ENCODE peak calls at places on chromosomes 7 and 10, in five cellular contexts. I is colonic mucosa, G is AG04450, P is LNCaP clone FGC, O is neural crest cell. R is an unnamed sample.

GRCh38 chr10:3077940-3078630 is 10.7 kb downstream of the PFKP start:
- DNase-seq in I (peak), G (no peak), P (no peak), O (no peak), R (no peak)

GRCh38 chr7:88927-89921 is 103.1 kb upstream of the FAM20C start:
- DNase-seq in I (no peak), G (no peak), P (no peak), O (no peak), R (no peak)

GRCh38 chr7:157876469-157877285 is 539.9 kb downstream of the DNAJB6 start:
- DNase-seq in I (no peak), G (no peak), P (no peak), O (no peak), R (no peak)

GRCh38 chr10:130863044-130863443 is 448.5 kb downstream of the TCERG1L start:
- DNase-seq in I (no peak), G (no peak), P (no peak), O (no peak), R (no peak)

GRCh38 chr10:66924674-66925345 is 1.0 kb upstream of the LRRTM3 start:
- DNase-seq in I (no peak), G (no peak), P (no peak), O (no peak), R (no peak)

GRCh38 chr10:98374176-98374969 is 40.6 kb downstream of the PYROXD2 start:
- DNase-seq in I (no peak), G (peak), P (no peak), O (no peak), R (no peak)

GRCh38 chr10:74474022-74474713 is 323.1 kb downstream of the ADK start:
- DNase-seq in I (no peak), G (no peak), P (no peak), O (no peak), R (no peak)

GRCh38 chr7:131254211-131254610 is 73.5 kb upstream of the MKLN1 start:
- DNase-seq in I (no peak), G (no peak), P (no peak), O (no peak), R (no peak)

GRCh38 chr7:100545636-100546128 is 6.7 kb downstream of the AGFG2 start:
- DNase-seq in I (no peak), G (peak), P (no peak), O (no peak), R (peak)

GRCh38 chr10:35580421-35580770 is 24.7 kb upstream of the GJD4 start:
- DNase-seq in I (no peak), G (no peak), P (no peak), O (no peak), R (no peak)

GRCh38 chr10:92688927-92689662 is 660 bp upstream of the HHEX start:
- DNase-seq in I (peak), G (no peak), P (no peak), O (peak), R (no peak)

GRCh38 chr10:649798-650690 is 39.4 kb downstream of the DIP2C start:
- DNase-seq in I (peak), G (peak), P (no peak), O (no peak), R (no peak)

GRCh38 chr7:94477878-94478277 is 31.7 kb upstream of the CASD1 start:
- DNase-seq in I (no peak), G (no peak), P (no peak), O (no peak), R (no peak)

GRCh38 chr10:4351723-4352565 is 474.1 kb upstream of the AKR1E2 start:
- DNase-seq in I (no peak), G (no peak), P (no peak), O (no peak), R (no peak)

GRCh38 chr7:26159243-26159642 is 7.2 kb downstream of the NFE2L3 start:
- DNase-seq in I (no peak), G (no peak), P (no peak), O (no peak), R (no peak)

GRCh38 chr10:31041011-31041410 is 9.3 kb upstream of the ZNF438 start:
- DNase-seq in I (no peak), G (no peak), P (no peak), O (no peak), R (no peak)

GRCh38 chr7:106327538-106328481 is 43.0 kb upstream of the NAMPT start:
- DNase-seq in I (no peak), G (no peak), P (no peak), O (no peak), R (no peak)

GRCh38 chr10:47087667-47088066 is 176.4 kb downstream of the PTPN20 start:
- DNase-seq in I (no peak), G (no peak), P (no peak), O (no peak), R (no peak)

GRCh38 chr7:157502701-157503111 is 165.9 kb downstream of the DNAJB6 start:
- DNase-seq in I (no peak), G (no peak), P (no peak), O (no peak), R (no peak)

GRCh38 chr10:68231106-68231901 is 609 bp downstream of the ATOH7 start:
- DNase-seq in I (peak), G (no peak), P (no peak), O (peak), R (peak)

GRCh38 chr7:148303295-148304013 is 287.1 kb upstream of the C7orf33 start:
- DNase-seq in I (peak), G (no peak), P (peak), O (no peak), R (no peak)

GRCh38 chr10:43795093-43795492 is 146.4 kb upstream of the ZNF32 start:
- DNase-seq in I (no peak), G (no peak), P (no peak), O (no peak), R (no peak)

GRCh38 chr10:18094793-18095192 is 45.4 kb upstream of the CACNB2 start:
- DNase-seq in I (no peak), G (no peak), P (no peak), O (no peak), R (no peak)

DNA sequence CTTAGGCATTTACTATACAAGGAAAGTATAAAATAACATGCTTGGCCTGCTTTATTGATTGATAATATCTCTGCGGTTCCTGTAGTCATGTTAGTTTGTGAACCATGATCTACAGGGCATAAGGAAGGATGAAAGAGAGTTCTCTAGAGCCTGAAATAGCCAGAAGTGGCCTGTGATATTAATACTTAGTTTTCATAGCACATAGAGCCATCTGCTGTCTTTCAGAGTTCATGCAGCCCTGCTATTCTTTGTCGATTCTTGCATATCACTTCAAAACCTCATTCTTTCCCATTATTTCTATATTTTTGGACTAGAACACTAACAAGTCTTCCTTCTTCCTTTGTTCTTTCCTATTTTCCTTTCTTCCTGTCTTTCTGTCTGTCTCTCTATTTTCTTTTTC is 26.4 kb upstream of the PRKG1 start:
- DNase-seq in I (no peak), G (no peak), P (no peak), O (no peak), R (no peak)
- TF ChIP-seq CTCF in I (no peak), G (peak), P (peak), O (no peak), R (no peak)

DNA sequence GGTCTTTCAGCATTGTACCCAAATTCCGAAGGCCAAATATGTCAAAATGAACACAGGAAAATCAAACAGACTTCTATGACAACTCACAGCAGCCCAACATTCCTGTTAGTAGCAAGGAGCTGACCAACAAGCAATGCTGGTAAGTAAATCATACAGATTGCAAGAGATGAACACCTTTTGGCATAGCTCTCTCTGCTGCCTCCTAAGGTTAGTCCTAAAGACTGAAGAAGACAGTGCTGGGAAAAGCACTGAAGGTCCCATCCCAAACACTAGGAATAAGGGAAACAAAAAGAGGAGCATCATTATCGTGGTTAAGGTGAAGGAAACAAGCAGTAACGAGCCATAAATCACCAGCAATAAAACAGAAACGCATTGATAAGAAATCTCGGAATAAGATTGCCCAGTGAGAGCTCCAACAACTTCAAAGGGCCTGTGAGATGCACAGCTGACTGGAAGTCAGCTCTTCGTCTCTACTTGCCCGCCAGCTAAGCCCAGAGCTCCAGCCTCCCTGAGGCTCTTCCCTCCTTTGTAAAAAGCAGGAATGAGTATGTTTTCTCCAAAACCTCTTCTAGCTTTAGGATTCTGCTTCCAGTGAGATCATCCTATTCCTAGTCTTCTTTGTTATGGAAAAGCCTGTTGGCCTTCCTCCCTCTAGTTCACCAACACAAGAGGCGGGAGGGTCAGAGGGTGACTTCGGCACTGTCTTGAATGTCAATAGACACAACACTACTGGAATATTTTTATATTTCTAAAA is 15.3 kb downstream of the NUDT5 start:
- DNase-seq in I (no peak), G (no peak), P (no peak), O (no peak), R (no peak)
- TF ChIP-seq CTCF in I (no peak), G (no peak), P (no peak), O (no peak), R (no peak)

GRCh38 chr7:32357535-32358277 is 132.5 kb downstream of the LSM5 start:
- DNase-seq in I (no peak), G (no peak), P (no peak), O (peak), R (peak)
- TF ChIP-seq CTCF in I (no peak), G (no peak), P (peak), O (peak), R (peak)

DNA sequence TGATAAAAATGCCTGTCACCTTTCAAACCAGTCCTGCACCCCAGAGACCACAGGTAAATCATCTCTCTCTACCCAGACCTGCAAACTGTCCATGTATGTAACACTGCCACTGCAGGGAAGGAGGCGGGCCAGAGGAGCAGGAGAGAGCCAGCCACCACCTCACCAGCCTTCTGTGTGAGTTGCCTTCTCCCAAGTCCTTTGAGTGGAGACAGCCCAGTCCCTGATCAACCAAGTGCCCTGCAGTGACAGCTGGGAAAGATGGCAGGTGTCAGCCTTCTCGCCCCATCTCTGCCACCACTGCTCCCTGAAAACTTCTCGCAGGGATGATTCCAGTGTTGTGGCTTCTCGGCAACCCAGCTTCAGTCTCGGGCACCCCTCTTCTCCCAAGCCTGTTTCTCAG is 42.4 kb downstream of the MTURN start:
- DNase-seq in I (no peak), G (no peak), P (no peak), O (no peak), R (no peak)
- TF ChIP-seq CTCF in I (no peak), G (no peak), P (no peak), O (no peak), R (no peak)

DNA sequence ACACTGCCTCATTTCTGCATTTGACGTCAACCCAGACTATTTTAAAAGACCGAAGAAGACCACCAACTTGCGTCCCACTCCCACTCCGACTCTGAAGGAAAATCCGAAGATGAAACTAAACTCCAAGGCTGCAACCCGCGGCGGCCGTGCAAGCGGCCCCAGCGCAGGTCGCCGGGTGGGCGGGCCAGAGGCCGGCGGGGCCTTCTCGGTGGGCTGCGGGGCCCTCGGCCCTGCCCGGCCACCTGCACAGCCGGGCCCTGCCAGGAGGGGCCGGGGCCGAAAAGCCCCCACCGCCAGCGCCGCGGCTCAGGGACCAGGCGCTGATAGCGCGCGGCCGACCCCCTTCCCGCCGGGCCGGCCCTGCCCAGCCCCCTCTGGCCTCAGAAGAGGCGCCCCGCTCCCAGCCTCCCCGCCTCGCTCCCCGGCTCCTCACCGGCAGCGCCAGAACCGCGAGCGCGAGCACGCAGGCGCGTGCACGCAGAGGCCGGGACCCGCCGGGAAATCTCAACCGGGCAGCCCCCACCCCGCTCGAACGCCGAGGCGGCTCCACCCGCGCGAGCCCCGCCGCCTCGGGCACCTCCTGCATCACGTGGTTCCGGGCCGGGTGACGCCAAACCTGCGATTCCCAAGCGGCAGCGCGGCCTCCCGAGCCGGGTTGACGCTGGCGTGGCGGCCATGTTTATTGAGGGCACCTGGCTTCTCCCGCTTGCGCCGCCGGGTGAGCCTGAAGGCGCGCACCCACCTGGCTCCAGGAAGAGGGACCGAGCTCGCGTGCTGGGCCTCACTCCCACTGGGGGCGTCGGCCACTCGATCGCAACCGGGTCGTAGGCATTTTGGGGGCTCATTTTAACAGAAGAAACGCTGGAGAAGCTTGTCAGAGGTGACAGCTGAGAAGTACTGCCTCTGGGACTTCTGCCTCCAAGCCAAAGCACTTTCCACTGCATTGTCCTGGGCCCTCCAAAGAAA is at the start of gene C7orf25:
- DNase-seq in I (peak), G (peak), P (peak), O (peak), R (peak)
- TF ChIP-seq CTCF in I (no peak), G (no peak), P (peak), O (no peak), R (no peak)

GRCh38 chr10:44986670-44987069 is 8.1 kb upstream of the DEPP1 start:
- DNase-seq in I (no peak), G (no peak), P (no peak), O (no peak), R (no peak)
- TF ChIP-seq CTCF in I (no peak), G (no peak), P (no peak), O (no peak), R (no peak)

DNA sequence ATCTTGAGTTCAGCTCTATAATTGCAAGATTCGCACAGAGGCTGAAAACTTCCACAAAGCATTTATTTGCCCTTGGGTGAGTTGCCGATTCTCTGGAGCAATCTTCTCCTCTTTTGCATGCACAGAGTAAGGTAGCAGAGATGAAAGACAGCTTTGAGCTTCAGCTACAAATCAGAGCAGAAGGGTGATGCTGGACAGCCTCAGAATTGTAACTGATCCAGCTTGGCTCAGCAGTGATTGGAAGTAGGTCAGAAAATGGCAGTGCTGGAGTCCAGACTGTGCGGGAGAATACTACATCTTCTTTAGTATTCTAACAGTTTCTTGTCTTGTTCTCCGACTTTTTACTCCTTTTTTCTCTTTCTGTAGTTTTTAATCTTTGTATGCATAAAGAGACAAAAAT is 55.4 kb upstream of the CDC14C start:
- DNase-seq in I (no peak), G (no peak), P (no peak), O (no peak), R (no peak)
- TF ChIP-seq CTCF in I (no peak), G (no peak), P (no peak), O (no peak), R (no peak)

GRCh38 chr10:22990443-22990842 is 62.6 kb downstream of the ARMC3 start:
- DNase-seq in I (no peak), G (no peak), P (no peak), O (no peak), R (no peak)

GRCh38 chr10:22992075-22992474 is 64.2 kb downstream of the ARMC3 start:
- DNase-seq in I (no peak), G (no peak), P (no peak), O (no peak), R (peak)

GRCh38 chr10:22988581-22989360 is 60.9 kb downstream of the ARMC3 start:
- DNase-seq in I (peak), G (peak), P (peak), O (peak), R (peak)

GRCh38 chr10:22984066-22984465 is 56.2 kb downstream of the ARMC3 start:
- DNase-seq in I (no peak), G (no peak), P (no peak), O (no peak), R (no peak)

DNA sequence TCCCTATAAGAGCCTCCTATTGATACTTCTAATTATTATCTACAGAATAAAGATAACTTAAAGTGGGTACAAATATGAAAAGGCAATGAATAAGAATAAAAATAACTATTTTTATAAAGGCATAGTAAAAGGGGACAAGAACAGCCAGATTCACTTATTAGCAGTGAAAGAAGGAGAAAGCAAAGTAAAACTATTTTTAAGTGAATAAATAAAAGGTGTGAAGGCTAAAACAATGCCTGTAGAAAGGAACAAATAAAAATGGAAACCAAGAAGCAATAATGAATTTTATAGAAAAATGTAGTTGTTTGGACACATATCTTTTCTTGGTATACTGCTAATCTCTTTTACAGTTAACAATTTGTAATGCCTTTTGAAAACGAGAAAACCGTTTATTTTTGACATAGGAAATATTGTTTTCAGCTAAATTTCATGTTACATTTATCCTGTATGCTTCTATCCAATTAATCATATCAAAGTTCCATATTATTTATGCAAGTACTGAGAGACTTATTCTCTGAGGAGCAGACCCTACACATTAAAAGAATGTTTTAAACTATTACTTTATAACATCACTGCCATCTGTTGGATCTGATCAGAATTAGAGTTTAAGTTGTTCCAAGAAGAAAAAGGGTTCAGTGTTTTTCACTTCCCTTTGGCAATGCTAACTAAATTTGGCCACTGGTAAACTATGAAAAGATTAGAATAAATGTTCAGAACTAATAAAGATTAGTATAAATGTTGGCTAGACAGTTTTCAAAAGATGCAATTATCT is 59.1 kb downstream of the ARMC3 start:
- DNase-seq in I (no peak), G (peak), P (peak), O (no peak), R (peak)
- TF ChIP-seq CTCF in I (no peak), G (peak), P (peak), O (peak), R (peak)

DNA sequence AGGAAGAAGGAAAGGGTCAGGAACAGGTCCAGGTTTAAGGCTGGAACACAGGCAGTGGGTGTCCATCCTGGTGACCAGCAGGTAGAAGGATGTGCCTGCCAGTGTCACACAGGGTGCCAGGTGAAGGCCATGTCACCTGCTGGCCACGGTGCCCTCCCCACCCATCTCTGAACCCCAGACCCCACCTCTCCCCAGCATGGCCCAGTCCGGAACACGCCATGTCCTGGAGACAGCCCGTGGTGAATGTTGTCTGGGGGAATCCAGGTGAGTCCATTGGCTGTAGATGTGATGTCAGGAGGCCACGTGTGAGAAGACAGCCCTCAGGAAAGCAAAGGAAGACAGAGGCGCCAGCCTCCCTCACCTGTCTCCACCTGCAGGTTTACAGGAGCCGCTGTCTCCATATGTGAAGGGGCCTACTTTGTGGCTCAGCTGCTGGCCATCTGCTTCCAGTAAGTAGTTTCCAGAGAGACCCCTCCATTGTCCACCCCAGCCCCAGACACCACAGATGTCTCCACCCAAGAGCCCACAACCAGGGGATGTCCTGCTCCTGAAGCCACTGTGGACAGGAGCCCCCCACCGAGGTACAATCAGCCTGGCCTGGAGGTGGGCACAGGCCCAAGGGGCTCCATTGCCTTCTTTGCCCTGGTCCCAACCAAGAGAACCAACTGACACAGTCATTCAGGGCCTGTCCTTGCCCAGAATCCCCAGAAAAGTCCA is 20.6 kb downstream of the TMEM72 start:
- DNase-seq in I (no peak), G (no peak), P (no peak), O (no peak), R (peak)
- TF ChIP-seq CTCF in I (no peak), G (no peak), P (no peak), O (no peak), R (no peak)